ENCODE peak calls at places on chromosomes 11 and 22, in six cellular contexts. J is heart left ventricle, G is HFF-Myc, D is BJ, F is foreskin fibroblast, A is dorsolateral prefrontal cortex. B is an unnamed sample.

GRCh38 chr11:9574806-9575530 is 1.5 kb downstream of the WEE1 start:
- DNase-seq in D (peak), G (peak), A (no peak), F (peak), J (peak), B (peak)

GRCh38 chr22:49776891-49777290 is 50.8 kb downstream of the BRD1 start:
- DNase-seq in J (no peak), G (no peak), A (no peak), D (no peak), F (no peak), B (no peak)

GRCh38 chr11:8934735-8935478 is 2.2 kb upstream of the C11orf16 start:
- DNase-seq in F (peak), D (peak), G (no peak), A (no peak), J (no peak), B (peak)

GRCh38 chr22:35900483-35901168 is 128.0 kb downstream of the RBFOX2 start:
- DNase-seq in D (no peak), J (no peak), F (peak), G (no peak), A (no peak), B (peak)

GRCh38 chr11:72328366-72329224 is 84.6 kb upstream of the PHOX2A start:
- DNase-seq in G (no peak), F (peak), A (no peak), D (no peak), J (no peak), B (peak)

GRCh38 chr11:22656128-22656527 is 10.3 kb upstream of the GAS2 start:
- DNase-seq in F (peak), A (no peak), G (no peak), J (no peak), D (no peak), B (no peak)

GRCh38 chr11:35553831-35554230 is 28.4 kb upstream of the PAMR1 start:
- DNase-seq in F (peak), J (no peak), D (peak), A (no peak), G (peak), B (peak)

GRCh38 chr11:33732176-33732575 is 4.0 kb downstream of the CD59 start:
- DNase-seq in J (no peak), D (no peak), G (no peak), A (no peak), F (no peak), B (no peak)

GRCh38 chr11:61404641-61405040 is 12.3 kb downstream of the TMEM216 start:
- DNase-seq in F (no peak), D (no peak), J (no peak), G (no peak), A (no peak), B (no peak)
- TF ChIP-seq CTCF in F (no peak), D (no peak), J (no peak), G (no peak), A (no peak), B (no peak)

GRCh38 chr11:124761301-124762021 is 629 bp downstream of the ESAM start:
- DNase-seq in J (peak), A (no peak), G (no peak), F (no peak), D (no peak), B (no peak)
- H3K4me3 ChIP-seq in J (peak), A (peak), G (no peak), F (no peak), D (no peak), B (no peak)

GRCh38 chr11:5556596-5557188 is 8.4 kb upstream of the OR52H1 start:
- DNase-seq in D (no peak), G (no peak), A (no peak), F (no peak), J (no peak), B (no peak)

GRCh38 chr11:5550440-5551095 is 2.2 kb upstream of the OR52H1 start:
- DNase-seq in J (no peak), G (peak), D (peak), F (peak), A (no peak), B (peak)

GRCh38 chr11:5548440-5548839 is at the start of gene OR52H1:
- DNase-seq in J (no peak), D (no peak), A (no peak), G (no peak), F (no peak), B (no peak)

GRCh38 chr11:5547982-5548381 is 358 bp downstream of the OR52H1 start:
- DNase-seq in J (no peak), D (no peak), A (no peak), F (no peak), G (no peak), B (no peak)

DNA sequence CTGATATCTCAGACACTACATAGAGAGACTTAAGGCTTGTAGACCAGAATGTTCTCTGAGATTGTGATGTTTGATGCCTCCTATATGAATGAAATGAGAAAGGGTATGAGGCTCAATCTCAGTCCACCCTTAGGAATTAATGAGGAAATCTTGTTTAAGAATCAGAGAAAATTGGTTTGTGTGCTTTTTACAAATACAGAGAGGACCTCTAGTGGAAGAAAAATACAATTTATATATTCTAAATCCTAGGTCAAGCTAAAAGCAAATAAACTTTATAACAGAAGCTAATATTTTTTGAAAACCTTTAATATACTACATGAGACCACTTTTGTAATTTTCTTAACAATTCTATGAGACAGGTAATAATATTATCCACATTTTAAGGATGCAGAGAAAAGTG is 5.0 kb upstream of the OR52H1 start:
- DNase-seq in A (no peak), J (no peak), G (no peak), D (no peak), F (peak), B (no peak)
- TF ChIP-seq CTCF in A (peak), J (no peak), G (no peak), D (no peak), F (no peak), B (peak)

DNA sequence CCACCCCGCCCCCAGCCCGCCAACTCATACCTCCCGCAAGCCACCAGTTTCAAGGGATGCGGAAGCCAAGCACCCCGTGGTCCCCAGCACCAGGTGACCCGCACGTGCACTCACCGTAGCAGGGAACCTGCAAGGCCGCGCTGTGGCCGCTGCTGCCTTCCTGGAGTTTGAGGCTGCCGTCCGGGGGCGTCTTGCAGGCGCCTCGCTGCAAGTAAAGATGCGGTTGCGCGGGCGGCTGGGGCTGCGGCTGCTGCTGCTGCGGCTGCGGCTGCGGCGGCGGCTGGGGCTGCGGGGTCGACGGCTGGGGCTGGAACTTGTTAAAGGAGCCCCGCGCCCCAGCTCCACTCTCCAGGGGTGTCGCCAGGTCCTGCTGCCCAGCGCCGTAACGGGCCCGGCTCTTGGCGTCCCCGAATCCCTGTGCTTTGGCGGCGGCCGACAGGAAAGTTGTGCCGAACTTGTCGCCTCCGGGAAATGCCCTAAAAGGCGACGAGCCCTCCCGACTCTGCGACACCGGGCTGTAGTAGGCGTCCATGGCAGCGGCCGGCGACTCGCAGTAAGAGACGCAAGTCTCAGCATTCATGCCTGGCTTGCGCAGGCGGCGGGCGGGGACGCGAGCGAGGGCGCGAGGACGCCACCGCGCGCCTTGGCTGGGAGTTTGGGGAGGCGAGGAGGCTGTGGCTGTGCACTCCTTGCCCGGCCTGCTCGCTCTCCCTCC is at the start of gene ALX4:
- DNase-seq in A (no peak), F (peak), J (peak), G (no peak), D (peak), B (no peak)
- H3K4me3 ChIP-seq in A (peak), F (peak), J (peak), G (peak), D (peak), B (no peak)

DNA sequence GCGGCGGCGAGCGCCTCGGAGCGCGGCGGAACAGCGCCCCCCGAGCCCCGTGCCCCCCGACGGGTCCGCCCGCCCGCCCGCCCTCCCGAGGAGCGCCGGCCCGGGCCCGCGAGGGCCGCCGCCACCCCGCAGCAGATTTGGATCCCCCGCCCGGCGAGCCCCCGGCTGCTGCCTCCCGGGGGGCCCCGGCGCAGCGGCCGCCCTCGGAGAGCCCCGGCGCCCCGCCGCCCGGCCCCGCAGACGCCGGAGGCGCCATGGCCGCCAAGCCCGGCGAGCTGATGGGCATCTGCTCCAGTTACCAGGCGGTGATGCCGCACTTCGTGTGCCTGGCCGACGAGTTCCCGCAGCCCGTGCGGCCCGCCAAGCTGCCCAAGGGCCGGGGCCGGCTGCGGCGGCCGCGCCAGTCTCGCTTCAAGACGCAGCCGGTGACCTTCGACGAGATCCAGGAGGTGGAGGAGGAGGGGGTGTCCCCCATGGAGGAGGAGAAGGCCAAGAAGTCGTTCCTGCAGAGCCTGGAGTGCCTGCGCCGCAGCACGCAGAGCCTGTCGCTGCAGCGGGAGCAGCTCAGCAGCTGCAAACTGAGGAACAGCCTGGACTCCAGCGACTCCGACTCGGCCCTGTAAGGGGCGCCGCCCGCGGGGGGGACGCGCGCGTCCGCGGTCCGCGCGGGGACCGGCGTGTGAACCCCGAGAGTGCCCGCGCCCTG is 367 bp downstream of the C11orf96 start:
- DNase-seq in G (no peak), A (no peak), D (no peak), F (peak), J (no peak), B (peak)
- TF ChIP-seq CTCF in G (no peak), A (no peak), D (no peak), F (no peak), J (no peak), B (no peak)

DNA sequence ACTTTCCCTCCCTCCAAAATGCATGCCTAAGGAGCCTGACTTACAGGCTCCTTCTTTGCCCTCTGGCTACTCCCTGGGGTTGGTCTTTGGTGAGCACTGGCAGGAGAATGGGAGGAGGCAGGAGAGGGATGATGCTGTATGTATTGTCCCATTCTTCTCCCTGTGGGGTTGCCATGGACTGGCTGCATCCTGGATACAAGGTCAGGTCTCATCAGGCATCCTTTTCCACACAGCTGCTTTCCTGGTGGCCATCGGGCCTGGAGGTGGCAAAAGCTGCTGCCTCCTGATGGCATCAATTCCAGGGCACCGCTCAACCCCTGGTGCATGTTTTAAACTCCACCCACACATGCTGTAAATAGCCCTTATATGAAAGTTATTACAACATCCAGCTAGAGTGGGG is 257.2 kb downstream of the ETS1 start:
- DNase-seq in J (no peak), A (no peak), G (no peak), D (no peak), F (no peak), B (no peak)
- H3K4me3 ChIP-seq in J (no peak), A (no peak), G (no peak), D (no peak), F (no peak), B (no peak)

GRCh38 chr11:44037658-44037998 is 10.2 kb upstream of the ACCSL start:
- DNase-seq in G (no peak), J (no peak), A (no peak), D (no peak), F (no peak), B (no peak)
- TF ChIP-seq CTCF in G (no peak), J (no peak), A (no peak), D (no peak), F (no peak), B (no peak)